ENCODE peak calls at places on chromosome 7, in five cellular contexts. C, P, I, T and Z are unnamed samples.

GRCh38 chr7:100978300-100978699 is 8.9 kb downstream of the MUC12 start:
- DNase-seq in I (no peak), C (no peak), P (no peak), T (no peak), Z (no peak)

GRCh38 chr7:12699299-12699698 is 11.9 kb downstream of the ARL4A start:
- DNase-seq in T (no peak), I (no peak), P (no peak), C (no peak), Z (no peak)

GRCh38 chr7:20172736-20173334 is 44.3 kb downstream of the MACC1 start:
- DNase-seq in C (peak), I (peak), T (no peak), P (peak), Z (peak)

GRCh38 chr7:70182516-70182915 is 584.2 kb downstream of the AUTS2 start:
- DNase-seq in I (no peak), T (no peak), P (no peak), C (no peak), Z (no peak)

GRCh38 chr7:71740196-71740560 is 608.2 kb downstream of the GALNT17 start:
- DNase-seq in I (no peak), T (no peak), C (no peak), P (no peak), Z (no peak)

GRCh38 chr7:95295399-95295798 is 28.9 kb downstream of the PON1 start:
- DNase-seq in C (no peak), T (no peak), P (no peak), I (no peak), Z (no peak)

GRCh38 chr7:31134246-31135188 is 82.4 kb downstream of the ADCYAP1R1 start:
- DNase-seq in T (peak), C (peak), P (peak), I (peak), Z (peak)

GRCh38 chr7:39921505-39922250 is 28.4 kb upstream of the CDK13 start:
- DNase-seq in P (peak), T (no peak), I (no peak), C (no peak), Z (no peak)

GRCh38 chr7:139771001-139771956 is 6.5 kb downstream of the HIPK2 start:
- DNase-seq in P (no peak), T (no peak), I (peak), C (no peak), Z (peak)